ENCODE peak calls at places on chromosome 10, in seven cellular contexts. B, O, U, F, W, L and G are unnamed samples.

GRCh38 chr10:97042716-97043562 is 142.8 kb downstream of the SLIT1 start:
- DNase-seq in B (no peak), O (no peak), U (no peak), F (no peak), W (no peak), L (no peak), G (no peak)

GRCh38 chr10:72334832-72335393 is 19.8 kb downstream of the DNAJB12 start:
- DNase-seq in B (peak; percentile 37), O (peak; percentile 31), U (no peak), F (peak; percentile 89), W (peak; percentile 93), L (peak; percentile 79), G (peak; percentile 91)

GRCh38 chr10:48684463-48684791 is 246 bp upstream of the WDFY4 start:
- DNase-seq in B (no peak), O (no peak), U (no peak), F (no peak), W (no peak), L (no peak), G (no peak)

GRCh38 chr10:14146501-14146900 is 184.2 kb downstream of the FRMD4A start:
- DNase-seq in B (no peak), O (peak; percentile 24), U (peak; percentile 1), F (no peak), W (no peak), L (no peak), G (no peak)

GRCh38 chr10:30587522-30588031 is 42.0 kb downstream of the LYZL2 start:
- DNase-seq in B (peak; percentile 33), O (no peak), U (no peak), F (peak; percentile 76), W (no peak), L (peak; percentile 23), G (peak; percentile 73)

GRCh38 chr10:77943086-77943901 is 16.7 kb upstream of the DLG5 start:
- DNase-seq in B (peak; percentile 72), O (peak; percentile 84), U (peak; percentile 99), F (no peak), W (peak; percentile 84), L (no peak), G (no peak)

GRCh38 chr10:94963901-94964300 is 25.4 kb downstream of the CYP2C9 start:
- DNase-seq in B (peak; percentile 76), O (peak; percentile 20), U (peak; percentile 51), F (peak; percentile 25), W (peak; percentile 4), L (no peak), G (no peak)

GRCh38 chr10:97025613-97026242 is 160.0 kb downstream of the SLIT1 start:
- DNase-seq in B (peak; percentile 49), O (peak; percentile 55), U (peak; percentile 25), F (peak; percentile 77), W (no peak), L (peak; percentile 37), G (no peak)

GRCh38 chr10:117590516-117590915 is 48.0 kb downstream of the EMX2 start:
- DNase-seq in B (no peak), O (no peak), U (no peak), F (no peak), W (no peak), L (no peak), G (no peak)

GRCh38 chr10:97416565-97416964 is 9.4 kb upstream of the PGAM1 start:
- DNase-seq in B (no peak), O (no peak), U (no peak), F (peak; percentile 60), W (no peak), L (no peak), G (no peak)

GRCh38 chr10:22643116-22643515 is 71.3 kb downstream of the PIP4K2A start:
- DNase-seq in B (no peak), O (no peak), U (no peak), F (no peak), W (no peak), L (no peak), G (no peak)

GRCh38 chr10:89738551-89739209 is 37.3 kb downstream of the KIF20B start:
- DNase-seq in B (no peak), O (peak; percentile 2), U (no peak), F (peak; percentile 12), W (no peak), L (no peak), G (peak; percentile 24)

GRCh38 chr10:121978511-121978910 is 3.5 kb upstream of the NSMCE4A start:
- DNase-seq in B (no peak), O (no peak), U (no peak), F (no peak), W (no peak), L (no peak), G (no peak)

GRCh38 chr10:71294091-71294561 is 24.9 kb upstream of the SLC29A3 start:
- DNase-seq in B (no peak), O (no peak), U (no peak), F (no peak), W (no peak), L (no peak), G (no peak)

GRCh38 chr10:97376413-97376812 is 24.7 kb downstream of the RRP12 start:
- DNase-seq in B (no peak), O (no peak), U (no peak), F (no peak), W (no peak), L (no peak), G (no peak)

GRCh38 chr10:60466267-60467201 is 76.9 kb upstream of the ANK3 start:
- DNase-seq in B (no peak), O (no peak), U (peak; percentile 99), F (no peak), W (no peak), L (no peak), G (no peak)

GRCh38 chr10:131426530-131426898 is 115.0 kb upstream of the TCERG1L start:
- DNase-seq in B (no peak), O (no peak), U (no peak), F (no peak), W (no peak), L (no peak), G (no peak)

GRCh38 chr10:121310151-121310711 is 288.0 kb downstream of the FGFR2 start:
- DNase-seq in B (no peak), O (no peak), U (no peak), F (no peak), W (peak; percentile 59), L (no peak), G (peak; percentile 32)

GRCh38 chr10:114715171-114715670 is 57.1 kb upstream of the ABLIM1 start:
- DNase-seq in B (no peak), O (peak; percentile 53), U (peak; percentile 57), F (no peak), W (no peak), L (no peak), G (no peak)

GRCh38 chr10:77718957-77719356 is 81.3 kb upstream of the KCNMA1 start:
- DNase-seq in B (no peak), O (no peak), U (no peak), F (no peak), W (no peak), L (no peak), G (no peak)

GRCh38 chr10:60139798-60140566 is 233.6 kb upstream of the CCDC6 start:
- DNase-seq in B (peak; percentile 23), O (peak; percentile 38), U (peak; percentile 89), F (no peak), W (no peak), L (no peak), G (no peak)

DNA sequence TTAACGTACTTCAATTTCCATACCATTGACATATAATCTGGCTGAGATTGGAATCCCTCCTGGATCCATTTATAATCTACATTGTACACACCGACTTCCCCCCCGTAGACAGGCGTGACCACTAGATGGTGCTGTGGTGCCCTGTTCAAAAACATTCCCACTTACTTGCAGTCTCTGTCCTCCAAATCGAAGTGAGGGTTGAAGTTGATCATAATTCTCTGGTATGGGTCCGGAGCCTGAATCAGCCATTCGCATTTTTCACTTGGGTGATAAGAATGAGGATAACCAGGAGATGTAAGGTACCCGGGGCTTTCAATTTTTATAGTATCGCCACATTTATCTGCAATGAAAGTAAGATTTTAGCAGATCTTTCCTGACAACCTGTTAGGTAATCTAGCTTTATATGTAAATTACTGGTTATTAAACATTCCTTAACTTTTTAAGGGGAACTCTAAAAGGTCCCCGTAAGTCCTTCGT is 3.9 kb downstream of the NRP1 start:
- DNase-seq in B (peak; percentile 87), O (peak; percentile 88), U (peak; percentile 100), F (peak; percentile 67), W (no peak), L (peak; percentile 92), G (no peak)
- H3K4me3 ChIP-seq in B (peak overlapping the region; percentile 92), O (peak overlapping the region; percentile 94), U (peak overlapping the region; percentile 69), F (no peak overlapping the region), W (peak overlapping the region; percentile 95), L (peak overlapping the region; percentile 95), G (no peak overlapping the region)

GRCh38 chr10:11870900-11871407 is 47.8 kb downstream of the PROSER2 start:
- DNase-seq in B (no peak), O (no peak), U (no peak), F (no peak), W (no peak), L (no peak), G (no peak)
- TF ChIP-seq CTCF in B (no peak), O (no peak), U (no peak), F (no peak), W (no peak), L (no peak), G (no peak)

GRCh38 chr10:87626422-87626892 is 33.2 kb upstream of the PAPSS2 start:
- DNase-seq in B (no peak), O (no peak), U (no peak), F (no peak), W (no peak), L (no peak), G (no peak)
- H3K4me3 ChIP-seq in B (no peak overlapping the region), O (no peak overlapping the region), U (no peak overlapping the region), F (no peak overlapping the region), W (no peak overlapping the region), L (no peak overlapping the region), G (no peak overlapping the region)

GRCh38 chr10:69007260-69007659 is 18.7 kb downstream of the KIFBP start:
- DNase-seq in B (no peak), O (no peak), U (peak; percentile 33), F (no peak), W (no peak), L (no peak), G (no peak)
- TF ChIP-seq CTCF in B (no peak), O (no peak), U (peak; percentile 51), F (peak; percentile 20), W (no peak), L (peak; percentile 6), G (peak; percentile 30)

DNA sequence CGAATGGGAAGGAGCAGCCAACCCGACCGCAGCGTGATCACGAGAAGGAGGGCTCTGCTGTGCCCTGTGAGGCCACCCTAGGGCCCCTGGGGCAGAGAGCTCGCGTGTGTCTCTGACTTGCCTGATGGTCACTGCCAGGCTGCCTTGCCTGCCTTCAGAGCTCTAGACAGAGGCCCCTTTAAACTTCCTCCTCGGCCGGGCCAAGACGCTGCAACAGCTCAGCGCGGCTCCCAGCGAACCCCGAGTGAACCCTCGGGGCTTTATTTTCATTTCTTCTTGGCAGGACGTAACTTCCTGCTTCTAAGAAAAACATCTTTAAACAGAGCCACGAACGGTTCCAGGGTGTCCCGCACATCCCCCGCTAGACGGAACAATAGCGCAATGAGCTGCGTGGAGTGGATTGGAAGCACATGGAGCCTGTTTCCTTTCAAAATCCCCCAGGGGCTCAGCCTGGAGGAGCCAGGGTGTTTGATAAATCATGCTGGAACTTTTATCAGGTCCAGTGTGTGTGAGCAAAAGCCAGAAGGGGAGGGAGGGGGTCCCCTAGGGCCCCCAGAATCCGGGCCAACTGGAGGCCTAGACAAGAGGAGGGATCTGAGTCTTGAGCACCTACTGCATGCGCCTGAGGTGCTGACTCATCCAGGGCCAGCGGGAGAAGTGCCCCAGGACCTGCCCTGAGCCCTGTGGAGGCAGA is 134.1 kb upstream of the GDF10 start:
- DNase-seq in B (peak; percentile 62), O (peak; percentile 74), U (no peak), F (no peak), W (no peak), L (peak; percentile 71), G (no peak)
- H3K4me3 ChIP-seq in B (no peak overlapping the region), O (peak overlapping the region; percentile 9), U (no peak overlapping the region), F (no peak overlapping the region), W (no peak overlapping the region), L (peak overlapping the region; percentile 36), G (no peak overlapping the region)

GRCh38 chr10:75431180-75432111 is at the start of gene LRMDA:
- DNase-seq in B (peak; percentile 58), O (peak; percentile 20), U (peak; percentile 41), F (no peak), W (no peak), L (peak; percentile 29), G (no peak)
- TF ChIP-seq CTCF in B (no peak), O (no peak), U (no peak), F (no peak), W (no peak), L (no peak), G (no peak)